ENCODE peak calls at places on chromosome X, in four cellular contexts. H is Peyer's patch, Z is right lobe of liver, O is tibial nerve. B is an unnamed sample.

GRCh38 chrX:84363674-84364073 is 138.6 kb downstream of the HDX start:
- DNase-seq in H (no peak), Z (no peak), O (no peak), B (no peak)

GRCh38 chrX:57528670-57529255 is 63.0 kb upstream of the ZXDB start:
- DNase-seq in H (no peak), Z (no peak), O (no peak), B (no peak)

GRCh38 chrX:41391606-41392005 is 55.5 kb upstream of the NYX start:
- DNase-seq in H (peak; percentile 73), Z (peak; percentile 74), O (no peak), B (no peak)

GRCh38 chrX:11757397-11757728 is 674 bp upstream of the MSL3 start:
- DNase-seq in H (no peak), Z (no peak), O (no peak), B (peak; percentile 47)

GRCh38 chrX:41912922-41913321 is 10.4 kb downstream of the CASK start:
- DNase-seq in H (no peak), Z (no peak), O (no peak), B (no peak)

GRCh38 chrX:2715066-2715600 is 24.0 kb downstream of the CD99 start:
- DNase-seq in H (no peak), Z (no peak), O (no peak), B (no peak)

GRCh38 chrX:136816970-136817369 is 36.2 kb upstream of the ARHGEF6 start:
- DNase-seq in H (no peak), Z (no peak), O (no peak), B (no peak)

GRCh38 chrX:123960956-123961267 is 594 bp upstream of the STAG2 start:
- DNase-seq in H (no peak), Z (no peak), O (no peak), B (peak; percentile 16)

GRCh38 chrX:12237771-12238170 is 99.5 kb downstream of the FRMPD4 start:
- DNase-seq in H (no peak), Z (no peak), O (no peak), B (no peak)

GRCh38 chrX:109472939-109473713 is 8.8 kb downstream of the GUCY2F start:
- DNase-seq in H (no peak), Z (no peak), O (no peak), B (no peak)

GRCh38 chrX:123648028-123648810 is 84.6 kb downstream of the THOC2 start:
- DNase-seq in H (peak; percentile 54), Z (peak; percentile 56), O (no peak), B (no peak)

GRCh38 chrX:139078761-139079160 is 367.2 kb upstream of the FGF13 start:
- DNase-seq in H (no peak), Z (no peak), O (no peak), B (no peak)

GRCh38 chrX:30643313-30643821 is 9.9 kb upstream of the GK start:
- DNase-seq in H (no peak), Z (no peak), O (no peak), B (no peak)

GRCh38 chrX:107676559-107677378 is 48.5 kb downstream of the PRPS1 start:
- DNase-seq in H (peak; percentile 87), Z (peak; percentile 87), O (peak; percentile 74), B (peak; percentile 87)

GRCh38 chrX:101417981-101418841 is 10.2 kb downstream of the HNRNPH2 start:
- DNase-seq in H (peak; percentile 77), Z (peak; percentile 75), O (peak; percentile 36), B (peak; percentile 54)

GRCh38 chrX:33156152-33156726 is 55.1 kb downstream of the DMD start:
- DNase-seq in H (no peak), Z (no peak), O (no peak), B (no peak)

GRCh38 chrX:22690116-22690515 is 309.6 kb upstream of the DDX53 start:
- DNase-seq in H (no peak), Z (no peak), O (no peak), B (no peak)

GRCh38 chrX:78321809-78322208 is 5.6 kb downstream of the CYSLTR1 start:
- DNase-seq in H (peak; percentile 85), Z (no peak), O (peak; percentile 18), B (peak; percentile 14)

GRCh38 chrX:110145305-110145704 is 142.4 kb downstream of the TMEM164 start:
- DNase-seq in H (no peak), Z (no peak), O (no peak), B (no peak)

GRCh38 chrX:105876658-105877057 is 54.3 kb downstream of the NRK start:
- DNase-seq in H (no peak), Z (no peak), O (no peak), B (no peak)

GRCh38 chrX:48761674-48762471 is at the start of gene GLOD5:
- DNase-seq in H (peak; percentile 78), Z (peak; percentile 64), O (no peak), B (no peak)

GRCh38 chrX:96102997-96103396 is 581.6 kb upstream of the DIAPH2 start:
- DNase-seq in H (no peak), Z (peak; percentile 32), O (no peak), B (no peak)

GRCh38 chrX:3219667-3220066 is 126.8 kb downstream of the MXRA5 start:
- DNase-seq in H (no peak), Z (no peak), O (no peak), B (no peak)

GRCh38 chrX:32592786-32593185 is 618.6 kb downstream of the DMD start:
- DNase-seq in H (no peak), Z (no peak), O (no peak), B (no peak)

GRCh38 chrX:16552546-16552945 is 97.4 kb upstream of the S100G start:
- DNase-seq in H (no peak), Z (no peak), O (no peak), B (no peak)

GRCh38 chrX:98405376-98405775 is 1521.7 kb downstream of the RPA4 start:
- DNase-seq in H (no peak), Z (no peak), O (no peak), B (no peak)

GRCh38 chrX:155819966-155820491 is 61.1 kb upstream of the VAMP7 start:
- DNase-seq in H (peak; percentile 76), Z (no peak), O (peak; percentile 49), B (peak; percentile 43)

GRCh38 chrX:8692886-8693285 is 39.1 kb downstream of the ANOS1 start:
- DNase-seq in H (no peak), Z (no peak), O (no peak), B (no peak)

GRCh38 chrX:68830486-68831404 is 1.9 kb downstream of the EFNB1 start:
- DNase-seq in H (no peak), Z (no peak), O (no peak), B (peak; percentile 14)

GRCh38 chrX:150854856-150855255 is 43.6 kb downstream of the CD99L2 start:
- DNase-seq in H (no peak), Z (no peak), O (no peak), B (no peak)

GRCh38 chrX:153687121-153688039 is at the start of gene SLC6A8:
- DNase-seq in H (peak; percentile 77), Z (peak; percentile 71), O (peak; percentile 40), B (peak; percentile 78)

GRCh38 chrX:10143071-10143983 is 13.4 kb upstream of the CLCN4 start:
- DNase-seq in H (no peak), Z (no peak), O (no peak), B (no peak)

GRCh38 chrX:131199086-131199485 is 90.0 kb downstream of the IGSF1 start:
- DNase-seq in H (no peak), Z (no peak), O (no peak), B (no peak)

GRCh38 chrX:29662101-29662500 is 553.3 kb upstream of the MAGEB2 start:
- DNase-seq in H (no peak), Z (no peak), O (no peak), B (no peak)

GRCh38 chrX:131724292-131724691 is 180.4 kb downstream of the OR13H1 start:
- DNase-seq in H (no peak), Z (no peak), O (no peak), B (no peak)

GRCh38 chrX:93868289-93868985 is 194.4 kb downstream of the FAM133A start:
- DNase-seq in H (no peak), Z (no peak), O (no peak), B (no peak)

DNA sequence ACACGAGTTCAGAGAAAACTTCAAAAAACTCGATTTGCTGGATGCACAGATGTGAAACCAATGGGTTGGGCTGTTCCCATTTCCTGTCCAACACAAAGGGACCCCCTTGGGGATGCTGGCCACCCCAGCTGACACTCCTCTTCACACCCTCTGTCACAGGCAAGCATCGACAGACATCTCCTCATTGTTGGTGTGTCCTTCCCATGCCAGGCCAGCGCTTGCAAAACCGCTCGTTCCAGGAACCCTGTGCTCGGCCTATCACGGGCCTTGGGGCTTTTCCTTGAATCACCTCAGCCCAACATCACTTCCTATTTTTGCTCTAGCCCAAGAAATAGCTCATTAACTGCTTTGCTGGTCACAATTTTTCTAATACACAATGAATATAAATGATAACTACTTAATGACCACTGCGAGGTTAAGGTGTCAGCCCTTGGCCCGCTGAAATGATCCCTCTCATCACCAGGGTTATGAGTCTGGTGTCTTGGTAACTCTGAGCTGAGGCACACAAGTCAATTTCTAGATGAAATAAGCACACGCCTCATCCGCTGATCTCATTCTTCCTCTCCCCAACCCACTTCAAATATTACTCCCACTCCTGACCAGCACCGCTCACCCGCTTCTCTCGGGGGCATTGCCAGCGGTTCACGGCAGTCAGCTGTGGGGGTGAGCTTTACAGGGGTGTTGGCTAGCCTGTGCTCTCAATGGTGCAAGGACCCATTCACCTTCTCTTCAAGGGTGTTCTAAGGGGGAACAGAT is 32.3 kb downstream of the BCOR start:
- DNase-seq in H (no peak), Z (no peak), O (no peak), B (no peak)
- H3K36me3 ChIP-seq in H (no peaks in the 10 kb centered on the region), Z (no peaks in the 10 kb centered on the region), O (no peaks in the 10 kb centered on the region), B (no peaks in the 10 kb centered on the region)

GRCh38 chrX:71941145-71941544 is 30.5 kb downstream of the NHSL2 start:
- DNase-seq in H (no peak), Z (no peak), O (no peak), B (no peak)
- H3K27ac ChIP-seq in H (no peak overlapping the region), Z (no peak overlapping the region), O (peak overlapping the region; percentile 75), B (peak overlapping the region; percentile 77)

GRCh38 chrX:51905711-51906110 is 12.3 kb downstream of the MAGED1 start:
- DNase-seq in H (no peak), Z (no peak), O (no peak), B (no peak)

GRCh38 chrX:51899741-51900140 is 6.3 kb downstream of the MAGED1 start:
- DNase-seq in H (no peak), Z (no peak), O (no peak), B (no peak)

DNA sequence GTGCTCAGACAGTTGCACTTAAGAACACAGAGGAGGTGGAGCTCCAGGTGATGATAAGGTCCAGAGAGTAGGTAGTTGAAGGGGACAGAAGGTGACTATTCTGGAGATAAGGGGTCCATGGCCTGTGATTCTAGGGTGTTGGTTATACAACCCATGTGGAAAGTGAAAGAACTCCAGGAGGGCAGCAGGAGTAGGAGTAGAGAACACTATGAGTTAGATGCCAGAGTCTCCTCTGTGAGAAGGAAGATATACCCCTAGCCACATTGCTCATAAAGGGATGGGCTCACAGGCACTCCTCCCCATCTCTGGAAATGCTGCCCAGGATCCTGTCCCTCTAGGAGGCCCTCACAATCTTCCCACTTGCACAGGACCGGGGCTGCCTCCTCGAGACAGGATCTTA is 9.2 kb downstream of the MAGED1 start:
- DNase-seq in H (no peak), Z (no peak), O (no peak), B (no peak)
- TF ChIP-seq POLR2A in H (no peak), Z (no peak), O (no peak), B (no peak)

DNA sequence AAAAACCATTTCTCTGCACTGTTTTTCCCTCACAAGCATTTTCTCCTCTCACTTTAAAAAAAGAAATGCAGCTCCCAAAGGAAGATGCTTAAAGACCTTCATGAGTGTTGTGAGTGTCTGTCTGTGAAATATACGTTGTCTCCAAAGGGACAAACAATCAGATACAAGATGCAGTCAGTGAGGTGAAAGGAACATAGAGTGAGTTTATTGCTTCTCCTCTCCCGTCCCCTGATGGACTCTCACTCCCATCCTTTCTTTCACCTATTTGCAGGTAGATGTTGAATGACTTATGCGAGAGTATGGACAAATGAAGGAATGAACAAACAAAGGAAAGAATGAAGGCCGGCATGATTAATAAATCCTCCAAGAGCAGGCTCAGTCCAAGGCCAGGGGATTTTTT is 561.2 kb upstream of the DIPK2B start:
- DNase-seq in H (no peak), Z (no peak), O (no peak), B (no peak)
- H3K36me3 ChIP-seq in H (no peaks in the 10 kb centered on the region), Z (no peaks in the 10 kb centered on the region), O (no peaks in the 10 kb centered on the region), B (no peaks in the 10 kb centered on the region)

GRCh38 chrX:6852869-6853268 is 294.6 kb upstream of the STS start:
- DNase-seq in H (no peak), Z (no peak), O (no peak), B (no peak)
- H3K27ac ChIP-seq in H (no peak overlapping the region), Z (no peak overlapping the region), O (no peak overlapping the region), B (no peak overlapping the region)